ENCODE peak calls at places on chromosome 14, in nine cellular contexts. One of them, this sample, is unnamed.

GRCh38 chr14:80621701-80622100 is 319.8 kb downstream of the CEP128 start:
- DNase-seq in gastrocnemius medialis: no peak
- DNase-seq in transverse colon: no peak
- DNase-seq in stomach: no peak
- DNase-seq in upper lobe of left lung: no peak
- DNase-seq in heart left ventricle: no peak
- DNase-seq in ovary: no peak
- DNase-seq in esophagus squamous epithelium: no peak
- DNase-seq in K562: no peak
- DNase-seq in this sample: no peak

GRCh38 chr14:94110552-94111181 is at the start of gene IFI27:
- DNase-seq in gastrocnemius medialis: peak; percentile 48
- DNase-seq in upper lobe of left lung: peak; percentile 85
- DNase-seq in transverse colon: peak; percentile 81
- DNase-seq in stomach: peak; percentile 79
- DNase-seq in K562: peak; percentile 48
- DNase-seq in heart left ventricle: peak; percentile 79
- DNase-seq in ovary: peak; percentile 70
- DNase-seq in esophagus squamous epithelium: no peak
- DNase-seq in this sample: peak; percentile 40

GRCh38 chr14:76997257-76997970 is 31.1 kb downstream of the IRF2BPL start:
- DNase-seq in gastrocnemius medialis: no peak
- DNase-seq in heart left ventricle: no peak
- DNase-seq in K562: no peak
- DNase-seq in esophagus squamous epithelium: no peak
- DNase-seq in upper lobe of left lung: no peak
- DNase-seq in stomach: no peak
- DNase-seq in ovary: no peak
- DNase-seq in transverse colon: no peak
- DNase-seq in this sample: no peak

GRCh38 chr14:57479197-57479596 is 14.5 kb downstream of the CCDC198 start:
- DNase-seq in stomach: no peak
- DNase-seq in gastrocnemius medialis: no peak
- DNase-seq in ovary: no peak
- DNase-seq in upper lobe of left lung: peak; percentile 26
- DNase-seq in K562: no peak
- DNase-seq in transverse colon: no peak
- DNase-seq in esophagus squamous epithelium: no peak
- DNase-seq in heart left ventricle: no peak
- DNase-seq in this sample: no peak

GRCh38 chr14:54901380-54902142 is 1.1 kb downstream of the GCH1 start:
- DNase-seq in heart left ventricle: no peak
- DNase-seq in ovary: peak; percentile 23
- DNase-seq in transverse colon: peak; percentile 29
- DNase-seq in stomach: no peak
- DNase-seq in K562: no peak
- DNase-seq in upper lobe of left lung: peak; percentile 48
- DNase-seq in esophagus squamous epithelium: no peak
- DNase-seq in gastrocnemius medialis: no peak
- DNase-seq in this sample: peak; percentile 56

GRCh38 chr14:85437143-85437542 is 92.8 kb upstream of the FLRT2 start:
- DNase-seq in upper lobe of left lung: no peak
- DNase-seq in K562: no peak
- DNase-seq in heart left ventricle: no peak
- DNase-seq in gastrocnemius medialis: no peak
- DNase-seq in transverse colon: no peak
- DNase-seq in ovary: no peak
- DNase-seq in esophagus squamous epithelium: no peak
- DNase-seq in stomach: no peak
- DNase-seq in this sample: no peak

GRCh38 chr14:104473244-104473565 is 106.4 kb upstream of the C14orf180 start:
- DNase-seq in stomach: no peak
- DNase-seq in heart left ventricle: no peak
- DNase-seq in ovary: no peak
- DNase-seq in K562: no peak
- DNase-seq in upper lobe of left lung: no peak
- DNase-seq in esophagus squamous epithelium: no peak
- DNase-seq in gastrocnemius medialis: no peak
- DNase-seq in transverse colon: no peak
- DNase-seq in this sample: no peak

GRCh38 chr14:95452890-95453712 is 63.3 kb downstream of the SYNE3 start:
- DNase-seq in heart left ventricle: no peak
- DNase-seq in K562: no peak
- DNase-seq in upper lobe of left lung: no peak
- DNase-seq in ovary: no peak
- DNase-seq in stomach: no peak
- DNase-seq in transverse colon: no peak
- DNase-seq in gastrocnemius medialis: no peak
- DNase-seq in esophagus squamous epithelium: no peak
- DNase-seq in this sample: no peak

GRCh38 chr14:71169028-71169427 is 261.8 kb downstream of the PCNX1 start:
- DNase-seq in stomach: no peak
- DNase-seq in K562: peak; percentile 59
- DNase-seq in upper lobe of left lung: no peak
- DNase-seq in gastrocnemius medialis: no peak
- DNase-seq in transverse colon: no peak
- DNase-seq in esophagus squamous epithelium: no peak
- DNase-seq in ovary: no peak
- DNase-seq in heart left ventricle: no peak
- DNase-seq in this sample: no peak

GRCh38 chr14:32073537-32074189 is 3.4 kb upstream of the ARHGAP5 start:
- DNase-seq in gastrocnemius medialis: peak; percentile 29
- DNase-seq in transverse colon: peak; percentile 53
- DNase-seq in stomach: peak; percentile 49
- DNase-seq in esophagus squamous epithelium: no peak
- DNase-seq in heart left ventricle: no peak
- DNase-seq in upper lobe of left lung: peak; percentile 55
- DNase-seq in ovary: peak; percentile 60
- DNase-seq in K562: peak; percentile 52
- DNase-seq in this sample: no peak

DNA sequence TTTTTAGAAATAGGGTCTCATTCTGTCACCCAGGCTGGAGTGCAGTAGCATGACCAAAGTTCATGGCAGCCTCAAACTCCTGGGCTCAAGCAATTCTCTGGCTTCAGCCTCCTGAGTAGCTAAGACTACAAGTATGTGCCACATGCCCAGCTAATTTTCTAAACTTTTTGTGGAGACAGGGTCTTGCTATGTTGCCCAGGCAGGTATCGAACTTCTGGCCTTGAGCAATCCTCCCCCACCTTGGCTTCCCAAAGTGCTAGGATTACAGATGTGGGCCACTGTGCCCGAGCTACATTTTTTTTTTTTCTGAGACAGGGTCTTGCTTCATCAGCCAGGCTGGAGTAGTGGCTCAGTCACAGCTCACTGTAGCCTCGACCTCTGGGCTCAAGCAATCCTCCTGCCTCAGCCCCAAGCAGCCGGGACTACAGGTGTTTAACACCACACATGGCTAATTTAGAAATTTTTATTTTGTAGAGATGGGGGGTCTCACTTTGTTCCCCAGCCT is 7.1 kb downstream of the PPP4R3A start:
- DNase-seq in transverse colon: no peak
- DNase-seq in upper lobe of left lung: no peak
- DNase-seq in ovary: no peak
- DNase-seq in stomach: no peak
- DNase-seq in heart left ventricle: no peak
- DNase-seq in K562: no peak
- DNase-seq in gastrocnemius medialis: no peak
- DNase-seq in esophagus squamous epithelium: no peak
- DNase-seq in this sample: no peak
- H3K4me1 ChIP-seq in transverse colon: peaks cover 21% of the 10 kb centered on the region
- H3K4me1 ChIP-seq in upper lobe of left lung: peaks cover 68% of the 10 kb centered on the region
- H3K4me1 ChIP-seq in ovary: peaks cover 18% of the 10 kb centered on the region
- H3K4me1 ChIP-seq in stomach: peaks cover 79% of the 10 kb centered on the region
- H3K4me1 ChIP-seq in heart left ventricle: peaks cover 68% of the 10 kb centered on the region
- H3K4me1 ChIP-seq in K562: peaks cover 21% of the 10 kb centered on the region
- H3K4me1 ChIP-seq in gastrocnemius medialis: peaks cover 47% of the 10 kb centered on the region
- H3K4me1 ChIP-seq in esophagus squamous epithelium: peaks cover 94% of the 10 kb centered on the region
- H3K4me1 ChIP-seq in this sample: no peaks in the 10 kb centered on the region

GRCh38 chr14:105836160-105836559 is 309.8 kb downstream of the TMEM121 start:
- DNase-seq in gastrocnemius medialis: no peak
- DNase-seq in K562: no peak
- DNase-seq in heart left ventricle: no peak
- DNase-seq in ovary: no peak
- DNase-seq in esophagus squamous epithelium: no peak
- DNase-seq in transverse colon: no peak
- DNase-seq in upper lobe of left lung: no peak
- DNase-seq in stomach: no peak
- DNase-seq in this sample: no peak
- TF ChIP-seq POLR2A in gastrocnemius medialis: no peak
- TF ChIP-seq POLR2A in K562: no peak
- TF ChIP-seq POLR2A in heart left ventricle: no peak
- TF ChIP-seq POLR2A in ovary: no peak
- TF ChIP-seq POLR2A in esophagus squamous epithelium: no peak
- TF ChIP-seq POLR2A in transverse colon: no peak
- TF ChIP-seq POLR2A in upper lobe of left lung: no peak
- TF ChIP-seq POLR2A in stomach: no peak
- TF ChIP-seq POLR2A in this sample: no peak

DNA sequence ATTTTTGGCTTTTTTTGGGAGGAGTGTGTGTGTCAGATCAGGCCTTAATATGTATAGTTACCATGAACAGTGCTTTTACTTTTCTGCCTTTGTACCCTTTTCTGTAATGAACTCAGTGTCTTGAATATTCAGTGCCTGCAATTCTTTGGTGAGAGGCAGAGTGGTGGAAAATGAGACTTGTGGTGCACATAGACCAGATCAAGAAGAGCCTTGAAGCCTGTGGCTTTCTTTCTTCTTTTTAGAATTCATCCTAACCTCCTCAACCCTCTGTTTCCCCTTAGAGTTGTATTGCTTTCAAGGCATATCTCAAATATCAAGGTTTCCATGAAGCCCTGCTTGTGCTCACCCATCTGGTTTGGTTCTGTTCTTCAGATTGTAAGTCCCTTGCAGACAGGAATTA is 2.6 kb downstream of the YLPM1 start:
- DNase-seq in heart left ventricle: no peak
- DNase-seq in stomach: no peak
- DNase-seq in ovary: no peak
- DNase-seq in K562: no peak
- DNase-seq in esophagus squamous epithelium: no peak
- DNase-seq in upper lobe of left lung: no peak
- DNase-seq in transverse colon: no peak
- DNase-seq in gastrocnemius medialis: no peak
- DNase-seq in this sample: no peak
- H3K4me1 ChIP-seq in heart left ventricle: peaks cover 45% of the 10 kb centered on the region
- H3K4me1 ChIP-seq in stomach: peaks cover 57% of the 10 kb centered on the region
- H3K4me1 ChIP-seq in ovary: peaks cover 8% of the 10 kb centered on the region
- H3K4me1 ChIP-seq in K562: peaks cover 2% of the 10 kb centered on the region
- H3K4me1 ChIP-seq in esophagus squamous epithelium: peaks cover 60% of the 10 kb centered on the region
- H3K4me1 ChIP-seq in upper lobe of left lung: peaks cover 61% of the 10 kb centered on the region
- H3K4me1 ChIP-seq in transverse colon: peaks cover 30% of the 10 kb centered on the region
- H3K4me1 ChIP-seq in gastrocnemius medialis: peaks cover 47% of the 10 kb centered on the region
- H3K4me1 ChIP-seq in this sample: no peaks in the 10 kb centered on the region

DNA sequence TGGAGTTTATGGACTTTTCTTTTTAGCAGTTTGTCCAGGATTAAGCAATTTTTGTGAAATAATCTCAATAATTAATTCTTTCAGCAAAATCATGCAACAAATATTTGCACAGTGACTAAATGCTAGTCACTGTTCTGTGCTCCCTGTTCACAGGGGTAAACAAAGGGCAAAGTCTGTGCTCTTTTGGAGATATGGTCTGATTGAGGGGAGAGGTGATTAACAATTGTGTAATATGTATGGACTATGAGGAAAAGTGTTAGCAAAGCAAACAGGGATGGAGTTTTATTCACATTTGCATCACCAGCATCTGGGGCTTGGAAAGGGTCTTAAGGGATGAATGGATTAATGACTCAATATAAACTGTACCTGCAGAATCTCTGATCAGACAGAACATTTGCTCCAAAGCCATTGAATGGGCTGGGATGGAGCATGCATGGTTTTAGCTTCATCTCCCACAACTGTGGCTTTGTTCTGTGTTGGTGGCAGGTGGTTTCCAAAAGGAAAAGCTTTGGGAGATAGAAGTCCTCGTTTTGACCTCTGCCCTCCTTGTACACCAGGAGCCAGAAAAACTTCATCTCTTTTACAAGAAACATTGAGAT is 39.3 kb downstream of the GPR65 start:
- DNase-seq in stomach: no peak
- DNase-seq in K562: no peak
- DNase-seq in heart left ventricle: no peak
- DNase-seq in gastrocnemius medialis: no peak
- DNase-seq in upper lobe of left lung: no peak
- DNase-seq in ovary: no peak
- DNase-seq in transverse colon: no peak
- DNase-seq in esophagus squamous epithelium: no peak
- DNase-seq in this sample: no peak
- TF ChIP-seq POLR2A in stomach: no peak
- TF ChIP-seq POLR2A in K562: no peak
- TF ChIP-seq POLR2A in heart left ventricle: no peak
- TF ChIP-seq POLR2A in gastrocnemius medialis: no peak
- TF ChIP-seq POLR2A in upper lobe of left lung: no peak
- TF ChIP-seq POLR2A in ovary: no peak
- TF ChIP-seq POLR2A in transverse colon: no peak
- TF ChIP-seq POLR2A in esophagus squamous epithelium: no peak
- TF ChIP-seq POLR2A in this sample: no peak

GRCh38 chr14:68208726-68209125 is 389.1 kb downstream of the RAD51B start:
- DNase-seq in esophagus squamous epithelium: no peak
- DNase-seq in upper lobe of left lung: no peak
- DNase-seq in transverse colon: no peak
- DNase-seq in heart left ventricle: no peak
- DNase-seq in stomach: no peak
- DNase-seq in K562: no peak
- DNase-seq in ovary: no peak
- DNase-seq in gastrocnemius medialis: no peak
- DNase-seq in this sample: no peak
- H3K4me1 ChIP-seq in esophagus squamous epithelium: peaks cover 33% of the 10 kb centered on the region
- H3K4me1 ChIP-seq in upper lobe of left lung: peaks cover 27% of the 10 kb centered on the region
- H3K4me1 ChIP-seq in transverse colon: peaks cover 11% of the 10 kb centered on the region
- H3K4me1 ChIP-seq in heart left ventricle: peaks cover 15% of the 10 kb centered on the region
- H3K4me1 ChIP-seq in stomach: peaks cover 43% of the 10 kb centered on the region
- H3K4me1 ChIP-seq in K562: peaks cover 35% of the 10 kb centered on the region
- H3K4me1 ChIP-seq in ovary: peaks cover 22% of the 10 kb centered on the region
- H3K4me1 ChIP-seq in gastrocnemius medialis: peaks cover 22% of the 10 kb centered on the region
- H3K4me1 ChIP-seq in this sample: no peaks in the 10 kb centered on the region

GRCh38 chr14:50943943-50944646 is at the start of gene PYGL:
- DNase-seq in stomach: peak; percentile 69
- DNase-seq in K562: peak; percentile 72
- DNase-seq in transverse colon: peak; percentile 78
- DNase-seq in gastrocnemius medialis: peak; percentile 47
- DNase-seq in heart left ventricle: peak; percentile 83
- DNase-seq in ovary: peak; percentile 72
- DNase-seq in esophagus squamous epithelium: no peak
- DNase-seq in upper lobe of left lung: peak; percentile 87
- DNase-seq in this sample: no peak
- TF ChIP-seq POLR2A in stomach: no peak
- TF ChIP-seq POLR2A in K562: peak; percentile 63
- TF ChIP-seq POLR2A in transverse colon: peak; percentile 77
- TF ChIP-seq POLR2A in gastrocnemius medialis: peak; percentile 33
- TF ChIP-seq POLR2A in heart left ventricle: peak; percentile 43
- TF ChIP-seq POLR2A in ovary: peak; percentile 55
- TF ChIP-seq POLR2A in esophagus squamous epithelium: no peak
- TF ChIP-seq POLR2A in upper lobe of left lung: no peak
- TF ChIP-seq POLR2A in this sample: no peak

GRCh38 chr14:62101189-62101588 is 339.0 kb downstream of the SNAPC1 start:
- DNase-seq in ovary: no peak
- DNase-seq in upper lobe of left lung: no peak
- DNase-seq in heart left ventricle: no peak
- DNase-seq in stomach: no peak
- DNase-seq in gastrocnemius medialis: no peak
- DNase-seq in transverse colon: no peak
- DNase-seq in K562: no peak
- DNase-seq in esophagus squamous epithelium: no peak
- DNase-seq in this sample: no peak
- H3K4me1 ChIP-seq in ovary: no peaks in the 10 kb centered on the region
- H3K4me1 ChIP-seq in upper lobe of left lung: no peaks in the 10 kb centered on the region
- H3K4me1 ChIP-seq in heart left ventricle: no peaks in the 10 kb centered on the region
- H3K4me1 ChIP-seq in stomach: no peaks in the 10 kb centered on the region
- H3K4me1 ChIP-seq in gastrocnemius medialis: no peaks in the 10 kb centered on the region
- H3K4me1 ChIP-seq in transverse colon: no peaks in the 10 kb centered on the region
- H3K4me1 ChIP-seq in K562: no peaks in the 10 kb centered on the region
- H3K4me1 ChIP-seq in esophagus squamous epithelium: no peaks in the 10 kb centered on the region
- H3K4me1 ChIP-seq in this sample: no peaks in the 10 kb centered on the region

This sample was measured in breast epithelium.